ENCODE peak calls at places on chromosomes 13 and 19, in five cellular contexts. One of them, this sample, is unnamed.

GRCh38 chr13:50230365-50230978 is 215.2 kb downstream of the KCNRG start:
- DNase-seq in stimulated activated CD4-positive, alpha-beta T cell treated with anti-CD3 and anti-CD28 coated beads, Interleukin-4, amount 100 ng/mL, for 48 hours: no peak
- DNase-seq in CD8-positive, alpha-beta memory T cell: no peak
- DNase-seq in CD4-positive, alpha-beta T cell: no peak
- DNase-seq in HT-29: peak
- DNase-seq in this sample: no peak

GRCh38 chr13:110576736-110577476 is 15.4 kb upstream of the RAB20 start:
- DNase-seq in stimulated activated CD4-positive, alpha-beta T cell treated with anti-CD3 and anti-CD28 coated beads, Interleukin-4, amount 100 ng/mL, for 48 hours: no peak
- DNase-seq in CD4-positive, alpha-beta T cell: no peak
- DNase-seq in CD8-positive, alpha-beta memory T cell: no peak
- DNase-seq in HT-29: peak
- DNase-seq in this sample: no peak

GRCh38 chr13:41463823-41464602 is 6.7 kb downstream of the RGCC start:
- DNase-seq in CD4-positive, alpha-beta T cell: no peak
- DNase-seq in stimulated activated CD4-positive, alpha-beta T cell treated with anti-CD3 and anti-CD28 coated beads, Interleukin-4, amount 100 ng/mL, for 48 hours: peak
- DNase-seq in HT-29: no peak
- DNase-seq in CD8-positive, alpha-beta memory T cell: no peak
- DNase-seq in this sample: no peak

GRCh38 chr13:67023088-67023893 is 206.8 kb downstream of the PCDH9 start:
- DNase-seq in stimulated activated CD4-positive, alpha-beta T cell treated with anti-CD3 and anti-CD28 coated beads, Interleukin-4, amount 100 ng/mL, for 48 hours: no peak
- DNase-seq in HT-29: peak
- DNase-seq in CD4-positive, alpha-beta T cell: no peak
- DNase-seq in CD8-positive, alpha-beta memory T cell: no peak
- DNase-seq in this sample: peak

GRCh38 chr13:50452028-50452427 is 391.5 kb downstream of the DLEU7 start:
- DNase-seq in CD8-positive, alpha-beta memory T cell: no peak
- DNase-seq in CD4-positive, alpha-beta T cell: no peak
- DNase-seq in HT-29: no peak
- DNase-seq in stimulated activated CD4-positive, alpha-beta T cell treated with anti-CD3 and anti-CD28 coated beads, Interleukin-4, amount 100 ng/mL, for 48 hours: no peak
- DNase-seq in this sample: no peak

GRCh38 chr19:988510-988909 is 4.4 kb downstream of the WDR18 start:
- DNase-seq in CD4-positive, alpha-beta T cell: no peak
- DNase-seq in stimulated activated CD4-positive, alpha-beta T cell treated with anti-CD3 and anti-CD28 coated beads, Interleukin-4, amount 100 ng/mL, for 48 hours: no peak
- DNase-seq in HT-29: no peak
- DNase-seq in CD8-positive, alpha-beta memory T cell: no peak
- DNase-seq in this sample: no peak

GRCh38 chr13:57630661-57631606 is 610 bp upstream of the PCDH17 start:
- DNase-seq in HT-29: no peak
- DNase-seq in CD8-positive, alpha-beta memory T cell: no peak
- DNase-seq in CD4-positive, alpha-beta T cell: no peak
- DNase-seq in stimulated activated CD4-positive, alpha-beta T cell treated with anti-CD3 and anti-CD28 coated beads, Interleukin-4, amount 100 ng/mL, for 48 hours: no peak
- DNase-seq in this sample: peak

GRCh38 chr19:13130886-13131490 is 12.9 kb downstream of the NACC1 start:
- DNase-seq in stimulated activated CD4-positive, alpha-beta T cell treated with anti-CD3 and anti-CD28 coated beads, Interleukin-4, amount 100 ng/mL, for 48 hours: no peak
- DNase-seq in CD4-positive, alpha-beta T cell: no peak
- DNase-seq in HT-29: no peak
- DNase-seq in CD8-positive, alpha-beta memory T cell: no peak
- DNase-seq in this sample: no peak

GRCh38 chr19:2148482-2149135 is 2.8 kb downstream of the AP3D1 start:
- DNase-seq in CD8-positive, alpha-beta memory T cell: no peak
- DNase-seq in CD4-positive, alpha-beta T cell: no peak
- DNase-seq in HT-29: no peak
- DNase-seq in stimulated activated CD4-positive, alpha-beta T cell treated with anti-CD3 and anti-CD28 coated beads, Interleukin-4, amount 100 ng/mL, for 48 hours: no peak
- DNase-seq in this sample: no peak

GRCh38 chr19:56821209-56821608 is 19.3 kb downstream of the PEG3 start:
- DNase-seq in stimulated activated CD4-positive, alpha-beta T cell treated with anti-CD3 and anti-CD28 coated beads, Interleukin-4, amount 100 ng/mL, for 48 hours: no peak
- DNase-seq in CD4-positive, alpha-beta T cell: no peak
- DNase-seq in HT-29: no peak
- DNase-seq in CD8-positive, alpha-beta memory T cell: no peak
- DNase-seq in this sample: no peak

GRCh38 chr13:101512650-101513049 is 60.2 kb downstream of the ITGBL1 start:
- DNase-seq in stimulated activated CD4-positive, alpha-beta T cell treated with anti-CD3 and anti-CD28 coated beads, Interleukin-4, amount 100 ng/mL, for 48 hours: no peak
- DNase-seq in HT-29: no peak
- DNase-seq in CD8-positive, alpha-beta memory T cell: no peak
- DNase-seq in CD4-positive, alpha-beta T cell: no peak
- DNase-seq in this sample: no peak

GRCh38 chr13:98112456-98112855 is 30.4 kb upstream of the FARP1 start:
- DNase-seq in stimulated activated CD4-positive, alpha-beta T cell treated with anti-CD3 and anti-CD28 coated beads, Interleukin-4, amount 100 ng/mL, for 48 hours: no peak
- DNase-seq in HT-29: no peak
- DNase-seq in CD8-positive, alpha-beta memory T cell: no peak
- DNase-seq in CD4-positive, alpha-beta T cell: no peak
- DNase-seq in this sample: no peak

GRCh38 chr19:47714339-47714738 is 1.1 kb downstream of the EHD2 start:
- DNase-seq in CD8-positive, alpha-beta memory T cell: no peak
- DNase-seq in stimulated activated CD4-positive, alpha-beta T cell treated with anti-CD3 and anti-CD28 coated beads, Interleukin-4, amount 100 ng/mL, for 48 hours: no peak
- DNase-seq in HT-29: no peak
- DNase-seq in CD4-positive, alpha-beta T cell: no peak
- DNase-seq in this sample: no peak

GRCh38 chr13:93318538-93318937 is 91.9 kb downstream of the GPC6 start:
- DNase-seq in CD4-positive, alpha-beta T cell: no peak
- DNase-seq in stimulated activated CD4-positive, alpha-beta T cell treated with anti-CD3 and anti-CD28 coated beads, Interleukin-4, amount 100 ng/mL, for 48 hours: no peak
- DNase-seq in CD8-positive, alpha-beta memory T cell: no peak
- DNase-seq in HT-29: peak
- DNase-seq in this sample: no peak

GRCh38 chr13:37409756-37410155 is 188.8 kb downstream of the POSTN start:
- DNase-seq in HT-29: no peak
- DNase-seq in stimulated activated CD4-positive, alpha-beta T cell treated with anti-CD3 and anti-CD28 coated beads, Interleukin-4, amount 100 ng/mL, for 48 hours: no peak
- DNase-seq in CD8-positive, alpha-beta memory T cell: no peak
- DNase-seq in CD4-positive, alpha-beta T cell: no peak
- DNase-seq in this sample: no peak

GRCh38 chr19:30968210-30968609 is 381.0 kb downstream of the TSHZ3 start:
- DNase-seq in CD8-positive, alpha-beta memory T cell: no peak
- DNase-seq in CD4-positive, alpha-beta T cell: no peak
- DNase-seq in stimulated activated CD4-positive, alpha-beta T cell treated with anti-CD3 and anti-CD28 coated beads, Interleukin-4, amount 100 ng/mL, for 48 hours: no peak
- DNase-seq in HT-29: peak
- DNase-seq in this sample: no peak

GRCh38 chr19:12867120-12868099 is 13.8 kb downstream of the DNASE2 start:
- DNase-seq in CD4-positive, alpha-beta T cell: peak
- DNase-seq in HT-29: no peak
- DNase-seq in stimulated activated CD4-positive, alpha-beta T cell treated with anti-CD3 and anti-CD28 coated beads, Interleukin-4, amount 100 ng/mL, for 48 hours: peak
- DNase-seq in CD8-positive, alpha-beta memory T cell: peak
- DNase-seq in this sample: peak

GRCh38 chr13:23671367-23671766 is 101.2 kb downstream of the TNFRSF19 start:
- DNase-seq in CD4-positive, alpha-beta T cell: no peak
- DNase-seq in HT-29: no peak
- DNase-seq in stimulated activated CD4-positive, alpha-beta T cell treated with anti-CD3 and anti-CD28 coated beads, Interleukin-4, amount 100 ng/mL, for 48 hours: no peak
- DNase-seq in CD8-positive, alpha-beta memory T cell: no peak
- DNase-seq in this sample: no peak

GRCh38 chr19:45766293-45766918 is 2.6 kb downstream of the SIX5 start:
- DNase-seq in CD8-positive, alpha-beta memory T cell: no peak
- DNase-seq in CD4-positive, alpha-beta T cell: no peak
- DNase-seq in HT-29: no peak
- DNase-seq in stimulated activated CD4-positive, alpha-beta T cell treated with anti-CD3 and anti-CD28 coated beads, Interleukin-4, amount 100 ng/mL, for 48 hours: no peak
- DNase-seq in this sample: no peak

GRCh38 chr13:48431987-48432615 is 19.2 kb upstream of the LPAR6 start:
- DNase-seq in HT-29: no peak
- DNase-seq in CD4-positive, alpha-beta T cell: no peak
- DNase-seq in stimulated activated CD4-positive, alpha-beta T cell treated with anti-CD3 and anti-CD28 coated beads, Interleukin-4, amount 100 ng/mL, for 48 hours: no peak
- DNase-seq in CD8-positive, alpha-beta memory T cell: no peak
- DNase-seq in this sample: no peak

GRCh38 chr13:25860862-25861261 is 191.0 kb downstream of the SHISA2 start:
- DNase-seq in CD4-positive, alpha-beta T cell: no peak
- DNase-seq in stimulated activated CD4-positive, alpha-beta T cell treated with anti-CD3 and anti-CD28 coated beads, Interleukin-4, amount 100 ng/mL, for 48 hours: no peak
- DNase-seq in HT-29: no peak
- DNase-seq in CD8-positive, alpha-beta memory T cell: no peak
- DNase-seq in this sample: no peak

GRCh38 chr19:37468961-37469777 is at the start of gene ZNF570:
- DNase-seq in HT-29: no peak
- DNase-seq in stimulated activated CD4-positive, alpha-beta T cell treated with anti-CD3 and anti-CD28 coated beads, Interleukin-4, amount 100 ng/mL, for 48 hours: peak
- DNase-seq in CD4-positive, alpha-beta T cell: peak
- DNase-seq in CD8-positive, alpha-beta memory T cell: peak
- DNase-seq in this sample: peak

GRCh38 chr19:20912973-20913372 is 10.1 kb upstream of the ZNF85 start:
- DNase-seq in CD8-positive, alpha-beta memory T cell: no peak
- DNase-seq in stimulated activated CD4-positive, alpha-beta T cell treated with anti-CD3 and anti-CD28 coated beads, Interleukin-4, amount 100 ng/mL, for 48 hours: no peak
- DNase-seq in CD4-positive, alpha-beta T cell: no peak
- DNase-seq in HT-29: no peak
- DNase-seq in this sample: no peak

GRCh38 chr19:1789282-1790020 is 22.6 kb downstream of the ATP8B3 start:
- DNase-seq in stimulated activated CD4-positive, alpha-beta T cell treated with anti-CD3 and anti-CD28 coated beads, Interleukin-4, amount 100 ng/mL, for 48 hours: no peak
- DNase-seq in HT-29: peak
- DNase-seq in CD4-positive, alpha-beta T cell: no peak
- DNase-seq in CD8-positive, alpha-beta memory T cell: no peak
- DNase-seq in this sample: no peak

GRCh38 chr19:45947926-45948325 is 25.7 kb downstream of the NOVA2 start:
- DNase-seq in CD8-positive, alpha-beta memory T cell: no peak
- DNase-seq in CD4-positive, alpha-beta T cell: no peak
- DNase-seq in HT-29: no peak
- DNase-seq in stimulated activated CD4-positive, alpha-beta T cell treated with anti-CD3 and anti-CD28 coated beads, Interleukin-4, amount 100 ng/mL, for 48 hours: no peak
- DNase-seq in this sample: no peak

GRCh38 chr19:45340232-45340898 is at the start of gene KLC3:
- DNase-seq in CD4-positive, alpha-beta T cell: peak
- DNase-seq in HT-29: peak
- DNase-seq in CD8-positive, alpha-beta memory T cell: no peak
- DNase-seq in stimulated activated CD4-positive, alpha-beta T cell treated with anti-CD3 and anti-CD28 coated beads, Interleukin-4, amount 100 ng/mL, for 48 hours: peak
- DNase-seq in this sample: peak

GRCh38 chr19:15810335-15810734 is 5.1 kb downstream of the OR10H1 start:
- DNase-seq in CD4-positive, alpha-beta T cell: no peak
- DNase-seq in stimulated activated CD4-positive, alpha-beta T cell treated with anti-CD3 and anti-CD28 coated beads, Interleukin-4, amount 100 ng/mL, for 48 hours: no peak
- DNase-seq in HT-29: peak
- DNase-seq in CD8-positive, alpha-beta memory T cell: no peak
- DNase-seq in this sample: peak

GRCh38 chr19:57552432-57552831 is 7.2 kb downstream of the ZNF550 start:
- DNase-seq in HT-29: no peak
- DNase-seq in stimulated activated CD4-positive, alpha-beta T cell treated with anti-CD3 and anti-CD28 coated beads, Interleukin-4, amount 100 ng/mL, for 48 hours: no peak
- DNase-seq in CD4-positive, alpha-beta T cell: no peak
- DNase-seq in CD8-positive, alpha-beta memory T cell: no peak
- DNase-seq in this sample: no peak

GRCh38 chr13:45063261-45063870 is 56.9 kb upstream of the GTF2F2 start:
- DNase-seq in CD8-positive, alpha-beta memory T cell: no peak
- DNase-seq in HT-29: no peak
- DNase-seq in stimulated activated CD4-positive, alpha-beta T cell treated with anti-CD3 and anti-CD28 coated beads, Interleukin-4, amount 100 ng/mL, for 48 hours: no peak
- DNase-seq in CD4-positive, alpha-beta T cell: no peak
- DNase-seq in this sample: no peak

GRCh38 chr19:53068834-53069233 is 24.3 kb downstream of the ERVV-2 start:
- DNase-seq in CD4-positive, alpha-beta T cell: no peak
- DNase-seq in CD8-positive, alpha-beta memory T cell: no peak
- DNase-seq in stimulated activated CD4-positive, alpha-beta T cell treated with anti-CD3 and anti-CD28 coated beads, Interleukin-4, amount 100 ng/mL, for 48 hours: no peak
- DNase-seq in HT-29: no peak
- DNase-seq in this sample: no peak

GRCh38 chr13:21668665-21669599 is 1.9 kb upstream of the FGF9 start:
- DNase-seq in stimulated activated CD4-positive, alpha-beta T cell treated with anti-CD3 and anti-CD28 coated beads, Interleukin-4, amount 100 ng/mL, for 48 hours: no peak
- DNase-seq in CD8-positive, alpha-beta memory T cell: peak
- DNase-seq in CD4-positive, alpha-beta T cell: no peak
- DNase-seq in HT-29: peak
- DNase-seq in this sample: peak

GRCh38 chr13:113145911-113146598 is 12.4 kb upstream of the PROZ start:
- DNase-seq in CD8-positive, alpha-beta memory T cell: no peak
- DNase-seq in CD4-positive, alpha-beta T cell: no peak
- DNase-seq in stimulated activated CD4-positive, alpha-beta T cell treated with anti-CD3 and anti-CD28 coated beads, Interleukin-4, amount 100 ng/mL, for 48 hours: no peak
- DNase-seq in HT-29: no peak
- DNase-seq in this sample: no peak

GRCh38 chr19:51127755-51128154 is 3.0 kb downstream of the SIGLEC9 start:
- DNase-seq in CD4-positive, alpha-beta T cell: no peak
- DNase-seq in CD8-positive, alpha-beta memory T cell: no peak
- DNase-seq in stimulated activated CD4-positive, alpha-beta T cell treated with anti-CD3 and anti-CD28 coated beads, Interleukin-4, amount 100 ng/mL, for 48 hours: no peak
- DNase-seq in HT-29: no peak
- DNase-seq in this sample: no peak

GRCh38 chr13:95301947-95302386 is 716 bp upstream of the ABCC4 start:
- DNase-seq in HT-29: peak
- DNase-seq in CD4-positive, alpha-beta T cell: no peak
- DNase-seq in stimulated activated CD4-positive, alpha-beta T cell treated with anti-CD3 and anti-CD28 coated beads, Interleukin-4, amount 100 ng/mL, for 48 hours: peak
- DNase-seq in CD8-positive, alpha-beta memory T cell: no peak
- DNase-seq in this sample: no peak